ENCODE peak calls at places on chromosomes 12 and 14, in eight cellular contexts. V, M, P, Y, H, R, D and C are unnamed samples.

GRCh38 chr12:62739266-62739831 is 195.6 kb downstream of the PPM1H start:
- DNase-seq in Y (no peak), H (no peak), P (no peak), M (no peak), R (no peak), V (no peak), D (no peak), C (no peak)

GRCh38 chr14:21039059-21039422 is 3.1 kb upstream of the RNASE7 start:
- DNase-seq in R (peak), M (no peak), D (peak), H (no peak), V (peak), Y (peak), P (peak), C (no peak)

GRCh38 chr12:68321140-68321539 is 11.0 kb downstream of the MDM1 start:
- DNase-seq in R (no peak), H (no peak), M (no peak), V (no peak), P (no peak), Y (no peak), D (no peak), C (no peak)

GRCh38 chr14:100537701-100538565 is 49.3 kb downstream of the BEGAIN start:
- DNase-seq in P (no peak), R (peak), M (peak), V (no peak), H (no peak), D (peak), Y (peak), C (no peak)

GRCh38 chr14:99505089-99505488 is 23.9 kb downstream of the CCNK start:
- DNase-seq in D (no peak), H (no peak), R (no peak), M (no peak), V (no peak), Y (no peak), P (no peak), C (no peak)

GRCh38 chr12:121811434-121812319 is 7.9 kb downstream of the SETD1B start:
- DNase-seq in R (peak), D (no peak), Y (peak), H (peak), P (no peak), M (peak), V (peak), C (peak)

GRCh38 chr14:57823015-57823660 is 42.8 kb downstream of the SLC35F4 start:
- DNase-seq in H (no peak), Y (no peak), V (no peak), D (no peak), M (no peak), P (no peak), R (no peak), C (no peak)

GRCh38 chr12:94925206-94925605 is 78.3 kb downstream of the NDUFA12 start:
- DNase-seq in P (no peak), D (no peak), V (no peak), M (no peak), H (no peak), R (no peak), Y (no peak), C (no peak)

GRCh38 chr14:92974541-92975345 is 51.8 kb downstream of the CHGA start:
- DNase-seq in M (no peak), R (no peak), H (no peak), Y (no peak), V (no peak), P (no peak), D (no peak), C (no peak)

GRCh38 chr12:101925352-101925751 is 48.0 kb downstream of the DRAM1 start:
- DNase-seq in Y (no peak), H (no peak), M (no peak), R (no peak), P (peak), V (peak), D (peak), C (no peak)

GRCh38 chr12:43898474-43898873 is 62.6 kb downstream of the TMEM117 start:
- DNase-seq in M (no peak), R (no peak), V (no peak), Y (no peak), H (no peak), D (no peak), P (no peak), C (no peak)

GRCh38 chr14:76922092-76922491 is 95.9 kb downstream of the LRRC74A start:
- DNase-seq in R (no peak), P (no peak), D (no peak), Y (no peak), V (no peak), H (no peak), M (no peak), C (no peak)

GRCh38 chr12:127121494-127122070 is 1145.4 kb upstream of the TMEM132C start:
- DNase-seq in V (no peak), M (no peak), R (no peak), Y (no peak), H (no peak), D (no peak), P (no peak), C (no peak)

GRCh38 chr12:94078138-94078723 is 70.1 kb upstream of the PLXNC1 start:
- DNase-seq in V (no peak), R (no peak), Y (no peak), H (no peak), P (no peak), M (no peak), D (no peak), C (no peak)

GRCh38 chr12:69698054-69698453 is 1.0 kb downstream of the BEST3 start:
- DNase-seq in P (no peak), D (no peak), Y (no peak), R (no peak), V (no peak), H (peak), M (no peak), C (no peak)

GRCh38 chr14:54173782-54174181 is 217.2 kb upstream of the BMP4 start:
- DNase-seq in P (no peak), M (no peak), V (peak), Y (no peak), H (no peak), R (no peak), D (no peak), C (no peak)

GRCh38 chr12:62783881-62784280 is 151.1 kb downstream of the PPM1H start:
- DNase-seq in P (no peak), Y (no peak), M (no peak), V (no peak), R (peak), D (no peak), H (no peak), C (no peak)

GRCh38 chr12:69330475-69331473 is 17.4 kb upstream of the LYZ start:
- DNase-seq in M (peak), R (peak), Y (peak), V (peak), D (no peak), H (peak), P (no peak), C (peak)

GRCh38 chr14:69044965-69045555 is 66.0 kb upstream of the ACTN1 start:
- DNase-seq in H (no peak), P (no peak), M (no peak), V (peak), D (peak), Y (no peak), R (no peak), C (no peak)

GRCh38 chr14:101604228-101604934 is 43.1 kb downstream of the DIO3 start:
- DNase-seq in P (peak), M (no peak), D (peak), V (no peak), H (no peak), Y (peak), R (no peak), C (no peak)

GRCh38 chr14:95039993-95040348 is 117.4 kb downstream of the DICER1 start:
- DNase-seq in D (no peak), P (no peak), Y (no peak), M (no peak), R (no peak), V (no peak), H (no peak), C (no peak)

GRCh38 chr14:102396531-102396930 is 33.8 kb downstream of the TECPR2 start:
- DNase-seq in D (no peak), Y (no peak), V (no peak), M (no peak), P (no peak), H (no peak), R (no peak), C (no peak)

GRCh38 chr14:95200404-95200803 is 43.1 kb upstream of the DICER1 start:
- DNase-seq in D (no peak), R (no peak), H (no peak), Y (peak), M (no peak), V (no peak), P (no peak), C (no peak)

GRCh38 chr12:47032644-47033043 is 46.8 kb upstream of the PCED1B start:
- DNase-seq in D (no peak), Y (no peak), R (peak), M (peak), P (no peak), H (peak), V (peak), C (peak)

GRCh38 chr12:42679402-42679801 is 89.9 kb upstream of the PRICKLE1 start:
- DNase-seq in H (peak), P (no peak), D (no peak), R (no peak), M (no peak), Y (no peak), V (peak), C (no peak)

GRCh38 chr12:41932470-41932991 is 212.1 kb downstream of the GXYLT1 start:
- DNase-seq in D (peak), V (peak), Y (peak), H (no peak), M (peak), P (no peak), R (peak), C (peak)

GRCh38 chr12:52521581-52522266 is 1.5 kb upstream of the KRT5 start:
- DNase-seq in Y (no peak), R (peak), M (no peak), V (no peak), H (no peak), P (peak), D (peak), C (no peak)

GRCh38 chr14:36604757-36605505 is 22.5 kb upstream of the NKX2-8 start:
- DNase-seq in H (peak), Y (no peak), V (peak), P (no peak), R (peak), M (peak), D (peak), C (peak)

GRCh38 chr14:102317564-102318248 is 1.8 kb upstream of the ZNF839 start:
- DNase-seq in P (no peak), Y (no peak), D (peak), R (peak), V (no peak), H (peak), M (no peak), C (no peak)

GRCh38 chr14:106694638-106695393 is 1168.4 kb downstream of the TMEM121 start:
- DNase-seq in P (no peak), R (peak), Y (no peak), M (peak), V (no peak), D (no peak), H (peak), C (peak)
- TF ChIP-seq CTCF in P (no peak), R (no peak), Y (no peak), M (peak), V (no peak), D (no peak), H (peak), C (peak)

DNA sequence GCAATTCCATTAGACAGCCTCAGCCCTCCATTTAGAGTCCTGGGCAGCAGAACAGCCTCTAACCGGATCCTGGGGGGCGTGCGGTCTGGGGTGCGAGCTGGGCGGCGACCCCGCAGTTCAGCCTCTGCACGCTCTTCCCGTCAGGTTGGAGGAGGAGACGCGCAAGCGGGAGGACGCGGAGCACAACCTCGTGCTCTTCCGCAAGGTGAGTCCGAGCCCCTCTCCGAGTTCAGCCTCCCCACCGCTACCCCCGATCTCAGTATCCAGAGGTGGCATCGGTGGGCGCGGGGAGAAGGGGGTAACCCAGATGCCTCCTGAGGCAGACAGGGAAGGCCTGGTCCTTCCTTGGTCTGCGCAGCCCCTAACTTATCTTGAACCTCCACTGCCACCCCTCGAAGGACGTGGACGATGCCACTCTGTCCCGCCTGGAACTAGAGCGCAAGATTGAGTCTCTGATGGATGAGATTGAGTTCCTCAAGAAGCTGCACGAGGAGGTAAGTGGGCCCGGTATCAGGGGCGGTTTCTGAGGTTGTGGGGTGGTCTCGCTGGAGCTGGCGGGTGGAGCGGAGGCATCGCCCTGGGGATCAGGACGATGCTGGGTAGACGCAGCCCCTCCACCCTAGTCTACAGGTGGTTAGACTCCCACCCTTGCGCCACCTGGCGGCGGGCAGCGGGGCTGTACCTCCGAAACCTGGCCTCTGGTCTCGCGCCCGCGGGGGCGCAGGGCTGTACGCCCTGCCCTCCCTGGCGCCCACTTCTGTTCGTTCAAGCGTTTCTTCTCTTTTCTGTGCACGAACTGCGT is 1.3 kb downstream of the PRPH start:
- DNase-seq in V (peak), M (peak), Y (peak), H (peak), R (peak), P (no peak), D (no peak), C (peak)
- TF ChIP-seq CTCF in V (peak), M (peak), Y (peak), H (peak), R (peak), P (peak), D (peak), C (peak)

DNA sequence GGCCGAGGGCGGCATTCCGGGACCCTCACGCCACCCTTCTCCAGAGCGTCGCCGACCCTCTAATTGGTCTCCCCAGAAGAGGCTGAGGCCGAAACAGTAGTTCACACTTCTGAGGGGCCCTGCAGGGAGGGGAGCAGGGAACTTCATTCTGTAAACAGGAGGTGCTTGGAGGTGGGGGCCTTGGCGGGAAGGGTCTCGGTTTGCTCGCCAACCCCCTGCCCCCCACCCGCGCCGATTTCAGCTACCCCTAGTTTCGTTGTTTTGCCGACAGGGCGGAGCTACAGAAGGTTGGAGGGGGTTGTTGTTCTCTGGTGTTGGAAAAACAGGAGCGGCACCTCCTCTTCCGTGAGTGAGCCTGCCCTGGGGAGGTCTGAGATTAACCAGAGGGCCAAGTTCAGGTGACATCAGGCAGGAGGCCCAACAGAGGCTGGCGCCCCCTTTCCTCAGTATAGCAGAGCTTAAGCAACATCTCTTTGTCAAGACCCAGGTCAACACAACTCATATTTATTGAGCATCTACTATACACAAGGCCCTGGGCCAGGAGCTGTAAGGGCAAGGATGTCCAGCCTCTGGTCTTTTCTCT is 682 bp downstream of the ERBB3 start:
- DNase-seq in D (no peak), P (no peak), M (no peak), R (peak), H (no peak), V (no peak), Y (no peak), C (no peak)
- TF ChIP-seq CTCF in D (no peak), P (no peak), M (no peak), R (peak), H (no peak), V (no peak), Y (no peak), C (no peak)

GRCh38 chr12:116278667-116279066 is 1.2 kb upstream of the MED13L start:
- DNase-seq in H (no peak), Y (no peak), P (no peak), R (no peak), M (no peak), V (no peak), D (no peak), C (no peak)

GRCh38 chr12:116278259-116278595 is 734 bp upstream of the MED13L start:
- DNase-seq in P (no peak), H (no peak), V (no peak), M (no peak), D (no peak), R (no peak), Y (no peak), C (no peak)

GRCh38 chr12:116276433-116277216 is 868 bp downstream of the MED13L start:
- DNase-seq in V (peak), Y (peak), P (no peak), M (peak), H (peak), D (peak), R (peak), C (peak)

GRCh38 chr12:116274552-116275375 is 2.7 kb downstream of the MED13L start:
- DNase-seq in P (no peak), M (no peak), R (no peak), D (no peak), H (no peak), V (no peak), Y (no peak), C (no peak)

DNA sequence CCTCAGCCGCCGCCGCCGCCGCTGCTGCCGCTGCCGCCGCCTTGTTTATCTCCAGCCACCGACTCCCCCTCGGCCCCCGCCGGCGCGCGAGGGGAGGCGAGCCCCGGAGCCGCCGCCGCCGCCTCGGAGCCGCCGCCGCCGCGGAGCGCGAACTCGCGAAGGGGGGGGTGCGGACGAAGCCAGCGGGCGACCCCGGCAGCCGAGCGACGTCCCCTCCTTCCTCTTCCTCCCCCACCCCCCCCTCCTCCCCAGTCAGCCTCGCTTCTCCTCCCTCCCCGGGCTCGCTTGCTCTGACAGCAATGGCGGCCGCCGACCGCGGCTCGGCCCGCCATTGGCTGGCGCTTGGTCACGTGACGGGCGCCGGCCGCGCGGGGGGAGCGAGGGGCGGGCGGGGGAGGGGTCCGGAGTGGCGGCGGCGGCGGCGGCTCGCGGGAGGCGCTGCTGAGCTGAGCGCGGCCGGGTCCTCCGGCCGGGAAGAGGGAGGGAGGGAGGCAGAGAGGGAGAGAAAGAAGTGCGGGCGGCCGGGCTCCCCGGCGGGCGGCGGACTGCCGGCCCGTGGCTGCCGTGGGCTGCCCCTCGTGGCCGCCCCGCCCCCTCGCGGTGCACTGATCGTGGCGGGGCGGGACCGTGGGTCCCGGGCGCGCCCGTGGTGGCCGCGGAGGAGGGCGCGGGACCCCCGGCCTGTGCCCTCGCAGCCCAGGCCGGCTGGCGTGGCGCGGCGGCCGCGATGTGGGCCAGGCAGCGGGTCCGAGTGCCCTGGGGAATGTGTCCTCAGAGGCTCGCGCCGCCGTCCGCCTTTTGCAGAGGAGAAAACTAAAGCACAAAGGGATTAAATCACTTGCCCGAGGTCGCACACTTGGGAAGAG is at the start of gene MED13L:
- DNase-seq in M (peak), R (peak), P (no peak), Y (peak), H (peak), V (peak), D (peak), C (peak)
- TF ChIP-seq CTCF in M (no peak), R (peak), P (no peak), Y (no peak), H (no peak), V (peak), D (no peak), C (peak)

GRCh38 chr12:98371419-98371818 is 144.0 kb upstream of the TMPO start:
- DNase-seq in P (no peak), V (peak), M (no peak), H (no peak), Y (no peak), D (no peak), R (no peak), C (no peak)

GRCh38 chr12:98373019-98373554 is 142.3 kb upstream of the TMPO start:
- DNase-seq in R (peak), H (peak), P (no peak), Y (no peak), D (no peak), V (peak), M (no peak), C (peak)

GRCh38 chr12:98372340-98373018 is 142.9 kb upstream of the TMPO start:
- DNase-seq in P (no peak), H (no peak), R (peak), D (no peak), V (no peak), M (no peak), Y (no peak), C (no peak)

GRCh38 chr12:98370976-98371375 is 144.4 kb upstream of the TMPO start:
- DNase-seq in H (no peak), R (no peak), V (no peak), P (no peak), D (no peak), Y (no peak), M (no peak), C (no peak)

GRCh38 chr12:98373982-98374381 is 141.4 kb upstream of the TMPO start:
- DNase-seq in H (no peak), V (peak), M (no peak), D (no peak), R (peak), P (no peak), Y (no peak), C (no peak)
- TF ChIP-seq CTCF in H (peak), V (peak), M (no peak), D (no peak), R (peak), P (no peak), Y (no peak), C (peak)

DNA sequence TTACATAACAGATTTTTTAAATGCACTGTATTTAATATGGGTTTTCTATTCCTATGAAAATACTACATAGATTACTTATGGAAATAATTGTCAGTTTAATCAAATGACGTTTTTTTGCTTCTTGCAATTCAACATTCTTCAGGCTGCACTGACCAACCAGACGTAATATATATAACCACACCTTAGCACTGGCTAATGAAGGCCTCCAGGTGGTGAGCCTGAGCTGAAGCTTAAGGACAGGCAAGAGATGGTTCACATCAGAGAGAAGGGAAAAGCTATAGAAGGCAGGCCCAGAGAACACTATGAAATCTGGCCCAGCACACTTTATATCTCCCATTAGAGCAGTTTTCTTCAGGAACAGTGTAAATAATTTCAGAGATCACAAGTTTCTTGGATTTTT is 2.8 kb upstream of the MDGA2 start:
- DNase-seq in Y (no peak), V (no peak), H (no peak), D (no peak), M (no peak), P (no peak), R (peak), C (no peak)
- TF ChIP-seq CTCF in Y (no peak), V (no peak), H (no peak), D (no peak), M (no peak), P (no peak), R (peak), C (no peak)

GRCh38 chr14:74979442-74980397 is 23.0 kb upstream of the EIF2B2 start:
- DNase-seq in D (no peak), M (no peak), Y (no peak), R (peak), V (peak), H (no peak), P (no peak), C (no peak)
- TF ChIP-seq CTCF in D (no peak), M (no peak), Y (no peak), R (peak), V (no peak), H (no peak), P (no peak), C (no peak)

GRCh38 chr12:88153959-88154358 is 11.9 kb downstream of the TMTC3 start:
- DNase-seq in P (no peak), M (no peak), Y (no peak), V (peak), H (peak), D (no peak), R (no peak), C (no peak)
- TF ChIP-seq CTCF in P (peak), M (no peak), Y (no peak), V (peak), H (peak), D (no peak), R (no peak), C (peak)

GRCh38 chr14:104855532-104856090 is 9.5 kb upstream of the CEP170B start:
- DNase-seq in V (no peak), D (no peak), M (no peak), P (no peak), Y (no peak), R (no peak), H (no peak), C (no peak)
- TF ChIP-seq CTCF in V (no peak), D (no peak), M (no peak), P (no peak), Y (no peak), R (no peak), H (no peak), C (no peak)